ENCODE peak calls at places on chromosome 1, in eight cellular contexts. K is ELR, N is NCI-H1694, O is GM03348, A is upper lobe of right lung, T is hippocampal formation, E is HTR-8/SVneo, B is GM06990. S is an unnamed sample.

GRCh38 chr1:232968965-232969364 is 18.6 kb downstream of the NTPCR start:
- DNase-seq in N (no peak), B (no peak), K (peak; percentile 50), E (no peak), A (no peak), O (no peak), T (no peak), S (peak; percentile 73)

GRCh38 chr1:12309783-12310742 is 80.2 kb downstream of the VPS13D start:
- DNase-seq in B (no peak), E (no peak), N (no peak), O (no peak), K (no peak), A (no peak), T (no peak), S (no peak)

GRCh38 chr1:83996621-83997020 is 2.3 kb downstream of the TTLL7 start:
- DNase-seq in K (peak; percentile 45), O (peak; percentile 43), N (no peak), B (no peak), A (no peak), T (no peak), E (peak; percentile 6), S (peak; percentile 72)

GRCh38 chr1:68703921-68704354 is 207.1 kb upstream of the DEPDC1 start:
- DNase-seq in K (no peak), A (no peak), O (no peak), N (no peak), E (no peak), T (no peak), B (no peak), S (peak; percentile 88)

GRCh38 chr1:24765308-24765988 is 20.2 kb downstream of the CLIC4 start:
- DNase-seq in O (peak; percentile 48), E (peak; percentile 27), B (no peak), A (no peak), N (no peak), T (no peak), K (peak; percentile 52), S (no peak)

GRCh38 chr1:92411511-92411910 is 75.2 kb downstream of the GFI1 start:
- DNase-seq in B (no peak), A (no peak), O (peak; percentile 84), N (no peak), K (peak; percentile 61), E (peak; percentile 15), T (no peak), S (peak; percentile 18)

GRCh38 chr1:65422241-65423203 is 2.1 kb downstream of the LEPR start:
- DNase-seq in N (no peak), B (no peak), K (peak; percentile 87), T (no peak), E (no peak), A (no peak), O (no peak), S (peak; percentile 75)

GRCh38 chr1:109765483-109765815 is 1.7 kb upstream of the EPS8L3 start:
- DNase-seq in T (no peak), A (peak; percentile 42), K (no peak), B (no peak), N (no peak), O (no peak), E (no peak), S (no peak)

GRCh38 chr1:34500451-34500850 is 254.4 kb upstream of the GJB5 start:
- DNase-seq in A (peak; percentile 64), B (no peak), E (peak; percentile 10), T (no peak), N (no peak), K (peak; percentile 3), O (peak; percentile 55), S (peak; percentile 25)